ENCODE peak calls at places on chromosomes 16 and 17, in nine cellular contexts. D, K, N, E, Z, S, H, F and Q are unnamed samples.

GRCh38 chr16:74225278-74225677 is 71.3 kb upstream of the PSMD7 start:
- DNase-seq in D (no peak), K (no peak), N (no peak), E (no peak), Z (no peak), S (no peak), H (no peak), F (peak), Q (peak)

GRCh38 chr16:52532384-52532783 is 14.6 kb downstream of the TOX3 start:
- DNase-seq in D (no peak), K (no peak), N (no peak), E (no peak), Z (no peak), S (no peak), H (no peak), F (no peak), Q (no peak)

GRCh38 chr17:58219789-58220183 is 731 bp upstream of the MKS1 start:
- DNase-seq in D (no peak), K (no peak), N (no peak), E (no peak), Z (no peak), S (no peak), H (no peak), F (no peak), Q (no peak)

GRCh38 chr17:62194401-62194800 is 129.3 kb upstream of the MED13 start:
- DNase-seq in D (no peak), K (no peak), N (no peak), E (no peak), Z (no peak), S (no peak), H (no peak), F (no peak), Q (no peak)

GRCh38 chr16:85028638-85029412 is 1.2 kb downstream of the KIAA0513 start:
- DNase-seq in D (no peak), K (no peak), N (peak), E (peak), Z (peak), S (peak), H (peak), F (peak), Q (no peak)

GRCh38 chr16:2296662-2297505 is 29.0 kb upstream of the RNPS1 start:
- DNase-seq in D (peak), K (peak), N (peak), E (peak), Z (no peak), S (peak), H (no peak), F (peak), Q (peak)

GRCh38 chr17:80857721-80858171 is 133.9 kb upstream of the CHMP6 start:
- DNase-seq in D (no peak), K (no peak), N (no peak), E (no peak), Z (peak), S (no peak), H (no peak), F (no peak), Q (no peak)

GRCh38 chr17:67376509-67376891 is 581 bp upstream of the PITPNC1 start:
- DNase-seq in D (no peak), K (no peak), N (peak), E (peak), Z (no peak), S (peak), H (no peak), F (peak), Q (no peak)

GRCh38 chr16:80527297-80527696 is 13.5 kb upstream of the DYNLRB2 start:
- DNase-seq in D (peak), K (peak), N (peak), E (peak), Z (no peak), S (no peak), H (no peak), F (peak), Q (peak)

GRCh38 chr17:29977836-29978235 is 36.4 kb downstream of the EFCAB5 start:
- DNase-seq in D (no peak), K (no peak), N (peak), E (no peak), Z (no peak), S (no peak), H (no peak), F (peak), Q (peak)

GRCh38 chr16:66438536-66438935 is 11.4 kb downstream of the BEAN1 start:
- DNase-seq in D (no peak), K (no peak), N (no peak), E (no peak), Z (no peak), S (no peak), H (no peak), F (no peak), Q (no peak)

GRCh38 chr17:499836-500543 is 147.4 kb upstream of the RPH3AL start:
- DNase-seq in D (no peak), K (peak), N (no peak), E (peak), Z (no peak), S (peak), H (no peak), F (no peak), Q (no peak)

GRCh38 chr17:75428775-75429469 is 23.4 kb upstream of the GRB2 start:
- DNase-seq in D (no peak), K (no peak), N (peak), E (no peak), Z (no peak), S (no peak), H (no peak), F (peak), Q (peak)

GRCh38 chr17:70202840-70203239 is 33.5 kb downstream of the KCNJ2 start:
- DNase-seq in D (no peak), K (no peak), N (no peak), E (no peak), Z (no peak), S (no peak), H (no peak), F (no peak), Q (no peak)

GRCh38 chr16:46712911-46713310 is 23.5 kb downstream of the ORC6 start:
- DNase-seq in D (no peak), K (no peak), N (no peak), E (no peak), Z (no peak), S (no peak), H (no peak), F (no peak), Q (no peak)

GRCh38 chr17:72151565-72152391 is 31.0 kb downstream of the SOX9 start:
- DNase-seq in D (peak), K (peak), N (peak), E (no peak), Z (peak), S (peak), H (peak), F (peak), Q (peak)

GRCh38 chr17:77375917-77376651 is 235.3 kb downstream of the SEC14L1 start:
- DNase-seq in D (no peak), K (no peak), N (peak), E (peak), Z (no peak), S (peak), H (no peak), F (peak), Q (peak)

GRCh38 chr17:47218896-47219430 is 9.8 kb downstream of the MYL4 start:
- DNase-seq in D (no peak), K (no peak), N (no peak), E (no peak), Z (no peak), S (peak), H (no peak), F (no peak), Q (no peak)

GRCh38 chr16:88014954-88015805 is 63.9 kb downstream of the BANP start:
- DNase-seq in D (no peak), K (no peak), N (no peak), E (no peak), Z (no peak), S (peak), H (no peak), F (no peak), Q (no peak)

GRCh38 chr16:88015806-88016140 is 64.5 kb downstream of the BANP start:
- DNase-seq in D (no peak), K (no peak), N (no peak), E (no peak), Z (no peak), S (no peak), H (no peak), F (no peak), Q (no peak)

GRCh38 chr16:88019847-88020512 is 68.7 kb downstream of the BANP start:
- DNase-seq in D (no peak), K (no peak), N (no peak), E (no peak), Z (no peak), S (no peak), H (no peak), F (no peak), Q (no peak)

GRCh38 chr16:88017006-88017405 is 65.8 kb downstream of the BANP start:
- DNase-seq in D (no peak), K (no peak), N (no peak), E (no peak), Z (no peak), S (peak), H (no peak), F (no peak), Q (no peak)

DNA sequence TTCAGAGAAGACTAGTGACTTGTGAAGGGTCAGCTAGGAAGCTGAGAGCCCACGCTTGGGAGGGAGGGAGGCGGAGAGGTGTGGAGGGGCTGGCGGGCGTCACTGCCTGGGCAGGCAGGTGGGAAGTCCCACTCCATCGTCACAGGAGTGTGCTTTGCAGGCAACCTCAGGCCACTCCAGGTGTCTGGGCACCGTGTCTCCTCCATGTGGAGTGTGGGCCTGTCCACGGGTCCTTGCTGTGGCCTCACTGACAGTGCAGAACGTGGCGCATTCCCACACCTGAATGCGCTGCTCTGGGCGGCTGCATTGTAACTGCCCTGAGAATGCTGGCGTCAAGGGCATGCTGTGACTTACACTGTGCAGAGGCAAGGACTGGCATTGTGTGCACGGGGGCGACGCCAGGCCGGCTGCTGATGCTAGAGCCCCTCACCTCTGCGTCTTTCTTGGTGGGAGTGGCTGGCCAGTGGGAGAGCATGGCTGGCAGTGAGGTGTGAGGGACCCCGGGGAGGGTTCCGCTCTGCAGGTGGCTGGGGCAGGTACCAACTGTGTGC is 66.4 kb downstream of the BANP start:
- DNase-seq in D (no peak), K (no peak), N (no peak), E (no peak), Z (no peak), S (no peak), H (no peak), F (no peak), Q (no peak)
- H3K4me3 ChIP-seq in D (no peak), K (no peak), N (no peak), E (no peak), Z (no peak), S (no peak), H (no peak), F (no peak), Q (no peak)

GRCh38 chr16:56588781-56589140 is 567 bp upstream of the MT3 start:
- DNase-seq in D (no peak), K (no peak), N (no peak), E (no peak), Z (no peak), S (no peak), H (no peak), F (no peak), Q (no peak)
- H3K4me3 ChIP-seq in D (peak), K (peak), N (peak), E (peak), Z (no peak), S (peak), H (no peak), F (peak), Q (no peak)

GRCh38 chr16:69443809-69444611 is 19.6 kb downstream of the CYB5B start:
- DNase-seq in D (no peak), K (no peak), N (no peak), E (peak), Z (no peak), S (no peak), H (peak), F (peak), Q (peak)
- H3K4me3 ChIP-seq in D (no peak), K (no peak), N (peak), E (peak), Z (no peak), S (peak), H (no peak), F (no peak), Q (peak)

GRCh38 chr16:10824111-10824893 is 5.7 kb upstream of the TVP23A start:
- DNase-seq in D (no peak), K (no peak), N (no peak), E (no peak), Z (peak), S (peak), H (no peak), F (no peak), Q (no peak)
- H3K4me3 ChIP-seq in D (no peak), K (no peak), N (no peak), E (no peak), Z (no peak), S (no peak), H (no peak), F (no peak), Q (no peak)

GRCh38 chr16:51440096-51440495 is 289.0 kb upstream of the SALL1 start:
- DNase-seq in D (no peak), K (no peak), N (no peak), E (no peak), Z (no peak), S (no peak), H (no peak), F (no peak), Q (no peak)

GRCh38 chr16:51442140-51442539 is 291.1 kb upstream of the SALL1 start:
- DNase-seq in D (no peak), K (no peak), N (no peak), E (no peak), Z (no peak), S (no peak), H (no peak), F (no peak), Q (no peak)

GRCh38 chr16:51445250-51445649 is 294.2 kb upstream of the SALL1 start:
- DNase-seq in D (no peak), K (no peak), N (no peak), E (no peak), Z (no peak), S (no peak), H (no peak), F (no peak), Q (no peak)

GRCh38 chr16:51441331-51441730 is 290.3 kb upstream of the SALL1 start:
- DNase-seq in D (no peak), K (no peak), N (no peak), E (no peak), Z (no peak), S (no peak), H (no peak), F (no peak), Q (no peak)
- H3K4me3 ChIP-seq in D (peak), K (peak), N (no peak), E (no peak), Z (no peak), S (no peak), H (no peak), F (peak), Q (no peak)

DNA sequence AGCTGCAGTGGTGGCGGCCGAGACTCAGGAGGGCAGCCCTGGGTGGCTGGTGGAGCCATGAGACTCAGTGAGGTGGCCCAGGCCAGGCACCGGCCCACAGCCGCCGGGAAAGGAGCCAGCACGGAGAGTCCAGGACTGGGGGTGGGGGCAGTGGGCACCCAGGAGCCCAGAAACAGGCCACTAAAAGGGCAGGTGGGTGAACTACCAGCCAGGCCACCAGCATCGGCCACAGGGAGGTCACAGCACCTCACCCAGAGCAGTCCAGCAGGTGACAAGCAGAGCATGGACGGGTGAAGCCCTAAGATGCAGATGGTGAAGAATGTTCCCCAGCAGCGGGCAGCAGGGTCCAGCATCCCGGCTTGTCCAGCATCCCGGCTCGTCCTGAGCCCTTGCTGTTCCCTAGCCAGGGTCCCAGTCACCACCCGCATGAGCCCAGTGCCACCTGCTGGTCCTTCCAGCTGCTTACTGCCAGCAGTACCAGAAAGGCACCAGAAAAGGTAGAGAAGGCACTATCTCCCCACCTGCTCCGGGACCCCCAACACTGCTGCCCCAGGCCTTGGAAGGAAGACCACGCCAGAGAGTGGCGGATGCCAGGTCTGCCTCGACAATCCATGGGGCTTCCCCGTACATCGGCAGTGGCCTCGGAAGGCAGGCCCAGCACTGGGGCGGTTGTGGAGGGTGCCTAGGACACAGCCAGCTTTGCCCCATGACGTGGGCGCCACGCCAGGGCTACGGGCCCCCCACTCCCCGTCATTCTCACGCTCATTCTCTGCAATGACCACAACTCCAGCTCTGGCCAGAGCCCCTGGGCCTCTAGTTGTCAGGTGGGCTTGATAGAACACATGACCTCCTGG is 1.6 kb downstream of the CENPX start:
- DNase-seq in D (no peak), K (peak), N (peak), E (peak), Z (peak), S (peak), H (no peak), F (peak), Q (peak)
- H3K4me3 ChIP-seq in D (peak), K (peak), N (peak), E (no peak), Z (no peak), S (peak), H (no peak), F (no peak), Q (no peak)

DNA sequence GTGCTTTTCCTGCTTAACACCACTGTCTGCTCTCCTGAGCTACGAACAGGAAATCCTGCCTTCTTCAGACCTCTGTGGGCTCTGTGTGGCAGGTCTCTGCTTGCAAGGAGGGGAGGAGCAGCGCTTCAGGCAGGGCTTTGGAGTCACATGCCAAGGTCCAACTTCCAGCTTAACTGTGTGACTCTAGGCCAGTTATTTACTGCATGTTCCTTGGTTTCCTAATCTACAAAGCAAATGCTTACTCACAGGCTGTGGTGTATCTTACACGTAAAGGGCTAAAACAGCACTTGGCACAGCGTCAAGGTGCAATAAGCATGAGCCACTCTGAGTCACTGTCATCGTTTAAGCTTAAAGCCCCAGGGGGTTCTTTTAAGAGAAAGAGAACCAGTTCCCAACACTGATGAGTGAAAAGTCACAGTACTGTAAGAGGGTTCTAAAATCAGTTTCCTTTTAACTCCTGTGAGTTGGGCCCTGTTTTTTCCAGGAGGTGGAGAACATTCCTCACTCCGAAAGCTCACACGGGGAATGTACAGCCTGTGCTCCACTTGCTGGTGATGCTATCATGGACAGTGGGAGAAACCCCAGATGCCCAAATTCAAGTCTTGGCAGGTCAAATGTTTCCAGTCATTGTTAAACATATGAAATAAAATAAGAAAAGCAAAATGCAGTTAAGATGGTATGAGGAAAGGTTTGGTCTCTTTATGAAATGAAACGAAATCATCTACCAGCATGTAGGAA is 54.1 kb upstream of the BCAR1 start:
- DNase-seq in D (no peak), K (no peak), N (peak), E (peak), Z (peak), S (peak), H (peak), F (peak), Q (peak)
- H3K4me3 ChIP-seq in D (no peak), K (no peak), N (no peak), E (no peak), Z (no peak), S (no peak), H (no peak), F (no peak), Q (no peak)

GRCh38 chr17:15966879-15967248 is 21.9 kb downstream of the ADORA2B start:
- DNase-seq in D (peak), K (peak), N (peak), E (no peak), Z (no peak), S (no peak), H (no peak), F (no peak), Q (no peak)

GRCh38 chr17:15966183-15966878 is 21.4 kb downstream of the ADORA2B start:
- DNase-seq in D (peak), K (peak), N (peak), E (peak), Z (no peak), S (peak), H (no peak), F (no peak), Q (no peak)

GRCh38 chr17:15965510-15965909 is 20.6 kb downstream of the ADORA2B start:
- DNase-seq in D (no peak), K (peak), N (no peak), E (no peak), Z (no peak), S (no peak), H (no peak), F (no peak), Q (no peak)

GRCh38 chr17:15967706-15968399 is 22.9 kb downstream of the ADORA2B start:
- DNase-seq in D (no peak), K (no peak), N (peak), E (no peak), Z (no peak), S (no peak), H (no peak), F (no peak), Q (no peak)

DNA sequence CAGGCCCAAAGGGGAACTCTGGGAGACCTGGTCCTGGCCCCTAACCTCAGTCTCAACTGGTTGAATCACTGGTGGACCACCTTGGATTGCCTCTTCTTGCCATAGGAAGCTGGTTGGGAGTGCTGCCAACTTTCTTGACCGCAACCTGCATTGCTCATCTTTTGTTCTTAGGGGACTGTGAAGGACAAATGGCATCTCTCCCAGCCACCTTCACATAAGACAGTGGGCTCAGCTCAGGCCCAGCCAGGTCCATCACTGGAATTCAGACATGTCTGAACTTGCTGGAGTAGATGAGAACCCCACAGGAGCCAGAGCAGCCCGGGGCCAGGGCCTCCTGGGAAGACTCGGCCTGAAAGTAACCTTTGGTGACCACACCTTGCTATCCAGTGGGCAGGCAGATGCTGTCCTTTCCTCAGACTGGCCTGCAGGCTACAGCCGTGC is 18.8 kb downstream of the ADORA2B start:
- DNase-seq in D (no peak), K (no peak), N (peak), E (no peak), Z (no peak), S (no peak), H (no peak), F (peak), Q (peak)
- H3K4me3 ChIP-seq in D (no peak), K (no peak), N (no peak), E (no peak), Z (no peak), S (no peak), H (no peak), F (no peak), Q (no peak)